ENCODE peak calls at places on chromosome 17, in seven cellular contexts. T, Z, Q, J, N, W and A are unnamed samples.

GRCh38 chr17:40859536-40859935 is 7.5 kb downstream of the KRT12 start:
- DNase-seq in T (no peak), Z (no peak), Q (no peak), J (no peak), N (no peak), W (no peak), A (no peak)

GRCh38 chr17:6241381-6241780 is 171.2 kb downstream of the WSCD1 start:
- DNase-seq in T (no peak), Z (no peak), Q (no peak), J (no peak), N (no peak), W (no peak), A (no peak)

GRCh38 chr17:41504126-41504977 is 1.1 kb downstream of the KRT13 start:
- DNase-seq in T (no peak), Z (no peak), Q (no peak), J (no peak), N (no peak), W (no peak), A (no peak)

GRCh38 chr17:59202320-59202719 is 7.5 kb upstream of the SMG8 start:
- DNase-seq in T (no peak), Z (no peak), Q (no peak), J (no peak), N (no peak), W (no peak), A (no peak)

GRCh38 chr17:45225051-45225700 is 3.5 kb downstream of the FMNL1 start:
- DNase-seq in T (no peak), Z (peak), Q (no peak), J (no peak), N (no peak), W (no peak), A (no peak)

GRCh38 chr17:46738544-46738943 is 79.9 kb downstream of the WNT3 start:
- DNase-seq in T (no peak), Z (no peak), Q (no peak), J (no peak), N (no peak), W (no peak), A (no peak)

GRCh38 chr17:4444782-4445473 is 11.2 kb downstream of the SPNS3 start:
- DNase-seq in T (no peak), Z (no peak), Q (peak), J (no peak), N (no peak), W (peak), A (no peak)

GRCh38 chr17:70654706-70655105 is 485.4 kb downstream of the KCNJ2 start:
- DNase-seq in T (no peak), Z (no peak), Q (peak), J (no peak), N (no peak), W (no peak), A (no peak)

GRCh38 chr17:78748730-78749317 is 33.2 kb downstream of the CYTH1 start:
- DNase-seq in T (no peak), Z (peak), Q (no peak), J (peak), N (no peak), W (peak), A (no peak)

GRCh38 chr17:80774643-80775281 is 216.9 kb upstream of the CHMP6 start:
- DNase-seq in T (no peak), Z (no peak), Q (no peak), J (no peak), N (no peak), W (peak), A (no peak)

GRCh38 chr17:27457731-27458523 is 1.7 kb downstream of the KSR1 start:
- DNase-seq in T (no peak), Z (no peak), Q (peak), J (peak), N (peak), W (no peak), A (peak)

GRCh38 chr17:46722662-46723285 is 95.7 kb downstream of the WNT3 start:
- DNase-seq in T (no peak), Z (no peak), Q (no peak), J (no peak), N (no peak), W (no peak), A (peak)

GRCh38 chr17:40498281-40499084 is 2.9 kb downstream of the TNS4 start:
- DNase-seq in T (no peak), Z (no peak), Q (no peak), J (no peak), N (no peak), W (no peak), A (no peak)

GRCh38 chr17:17387017-17387416 is 83.8 kb downstream of the NT5M start:
- DNase-seq in T (no peak), Z (no peak), Q (no peak), J (no peak), N (no peak), W (no peak), A (no peak)

GRCh38 chr17:38742431-38743308 is 5.5 kb downstream of the PCGF2 start:
- DNase-seq in T (no peak), Z (no peak), Q (peak), J (peak), N (no peak), W (no peak), A (peak)

GRCh38 chr17:65711671-65712276 is 150.3 kb upstream of the AXIN2 start:
- DNase-seq in T (no peak), Z (no peak), Q (no peak), J (no peak), N (no peak), W (no peak), A (no peak)

GRCh38 chr17:34241062-34241461 is 14.0 kb upstream of the CCL2 start:
- DNase-seq in T (no peak), Z (no peak), Q (peak), J (no peak), N (no peak), W (no peak), A (no peak)

GRCh38 chr17:33109331-33110072 is 117.9 kb downstream of the SPACA3 start:
- DNase-seq in T (no peak), Z (no peak), Q (no peak), J (no peak), N (no peak), W (no peak), A (no peak)

GRCh38 chr17:14019186-14019956 is 49.9 kb upstream of the COX10 start:
- DNase-seq in T (no peak), Z (no peak), Q (no peak), J (peak), N (no peak), W (no peak), A (no peak)

GRCh38 chr17:80125656-80126448 is 21.1 kb downstream of the EIF4A3 start:
- DNase-seq in T (no peak), Z (no peak), Q (no peak), J (peak), N (no peak), W (no peak), A (peak)

GRCh38 chr17:35894206-35894605 is 14.0 kb upstream of the CCL5 start:
- DNase-seq in T (no peak), Z (no peak), Q (no peak), J (no peak), N (no peak), W (no peak), A (no peak)

GRCh38 chr17:320809-321385 is 31.7 kb downstream of the RPH3AL start:
- DNase-seq in T (no peak), Z (no peak), Q (no peak), J (no peak), N (peak), W (no peak), A (no peak)

GRCh38 chr17:65406552-65406951 is 154.9 kb downstream of the AXIN2 start:
- DNase-seq in T (no peak), Z (no peak), Q (no peak), J (no peak), N (no peak), W (no peak), A (no peak)

GRCh38 chr17:64281962-64282752 is 19.1 kb upstream of the TEX2 start:
- DNase-seq in T (no peak), Z (no peak), Q (peak), J (peak), N (peak), W (peak), A (peak)

GRCh38 chr17:17120294-17120693 is 78.0 kb downstream of the MPRIP start:
- DNase-seq in T (no peak), Z (no peak), Q (no peak), J (no peak), N (no peak), W (no peak), A (no peak)

GRCh38 chr17:9050801-9051401 is 29.6 kb downstream of the NTN1 start:
- DNase-seq in T (no peak), Z (no peak), Q (no peak), J (no peak), N (no peak), W (no peak), A (no peak)

GRCh38 chr17:16873654-16874035 is 98.3 kb downstream of the TNFRSF13B start:
- DNase-seq in T (peak), Z (no peak), Q (no peak), J (no peak), N (no peak), W (no peak), A (no peak)

GRCh38 chr17:75364078-75364477 is 41.4 kb downstream of the GRB2 start:
- DNase-seq in T (no peak), Z (no peak), Q (no peak), J (peak), N (no peak), W (no peak), A (peak)
- TF ChIP-seq CTCF in T (no peak), Z (no peak), Q (no peak), J (no peak), N (no peak), W (no peak), A (no peak)

DNA sequence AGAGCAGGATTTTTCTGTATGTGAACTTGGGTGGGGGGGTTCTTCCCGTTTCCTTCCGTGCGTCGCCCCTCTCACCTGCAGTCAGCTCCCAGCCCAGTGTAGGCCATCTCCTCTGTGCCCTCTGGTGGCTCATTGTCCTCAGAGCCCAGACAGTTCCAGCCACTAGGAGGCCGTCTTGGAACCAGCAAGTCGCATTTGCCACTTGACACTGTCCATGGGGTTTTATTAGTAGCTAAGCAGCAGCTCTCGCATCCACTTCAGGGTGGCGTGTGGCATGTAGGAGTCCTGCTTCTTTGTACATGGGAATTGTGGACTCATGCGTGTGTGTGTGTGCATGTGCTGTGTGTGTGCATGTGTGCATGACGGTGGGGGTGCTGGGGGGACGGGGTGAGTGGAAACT is 74.0 kb downstream of the SEC14L1 start:
- DNase-seq in T (no peak), Z (no peak), Q (peak), J (peak), N (peak), W (no peak), A (peak)
- TF ChIP-seq CTCF in T (peak), Z (peak), Q (peak), J (peak), N (peak), W (no peak), A (peak)

GRCh38 chr17:82433560-82434215 is 15.3 kb upstream of the OGFOD3 start:
- DNase-seq in T (no peak), Z (no peak), Q (no peak), J (no peak), N (no peak), W (no peak), A (no peak)
- TF ChIP-seq CTCF in T (no peak), Z (no peak), Q (no peak), J (no peak), N (no peak), W (no peak), A (no peak)

GRCh38 chr17:1907216-1907631 is 77.4 kb downstream of the RPA1 start:
- DNase-seq in T (no peak), Z (no peak), Q (no peak), J (no peak), N (no peak), W (no peak), A (no peak)
- TF ChIP-seq CTCF in T (no peak), Z (peak), Q (no peak), J (no peak), N (no peak), W (no peak), A (no peak)

DNA sequence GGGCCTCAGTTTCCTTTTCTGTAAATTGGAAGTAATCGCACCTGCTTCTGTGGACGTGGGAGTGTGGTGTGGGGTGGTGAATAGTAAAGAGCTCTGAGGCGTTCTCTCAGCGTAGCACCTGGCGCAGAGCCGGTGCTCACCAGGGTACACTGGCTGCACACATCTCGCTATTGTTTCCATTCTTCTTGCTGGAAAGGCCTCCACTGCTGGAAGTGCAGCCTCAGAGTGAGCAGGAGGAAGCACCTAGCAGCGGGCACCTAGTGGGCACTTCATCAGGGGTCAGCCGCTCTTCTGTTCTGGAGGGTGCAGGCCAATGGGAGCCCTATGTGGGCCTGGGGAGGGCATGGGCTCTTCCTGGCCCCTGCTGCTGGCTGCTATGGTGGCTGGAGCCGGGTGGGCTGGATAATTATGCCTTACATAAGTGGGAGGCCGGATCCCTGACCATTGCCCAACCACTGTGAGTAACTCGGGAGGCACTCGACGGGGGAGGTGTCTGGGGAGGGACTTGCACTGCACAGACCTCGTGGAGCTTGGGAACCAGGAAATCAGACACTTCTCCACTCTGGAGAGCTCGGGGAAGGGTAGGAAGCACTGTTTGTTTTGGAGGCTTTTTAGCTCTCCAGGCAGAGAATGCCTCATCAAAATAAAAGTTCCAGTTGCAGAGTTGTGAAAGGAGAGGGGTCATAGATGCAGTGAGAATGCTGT is 1.7 kb downstream of the MAP2K3 start:
- DNase-seq in T (no peak), Z (no peak), Q (peak), J (peak), N (peak), W (peak), A (peak)
- TF ChIP-seq CTCF in T (no peak), Z (no peak), Q (no peak), J (no peak), N (no peak), W (no peak), A (no peak)

DNA sequence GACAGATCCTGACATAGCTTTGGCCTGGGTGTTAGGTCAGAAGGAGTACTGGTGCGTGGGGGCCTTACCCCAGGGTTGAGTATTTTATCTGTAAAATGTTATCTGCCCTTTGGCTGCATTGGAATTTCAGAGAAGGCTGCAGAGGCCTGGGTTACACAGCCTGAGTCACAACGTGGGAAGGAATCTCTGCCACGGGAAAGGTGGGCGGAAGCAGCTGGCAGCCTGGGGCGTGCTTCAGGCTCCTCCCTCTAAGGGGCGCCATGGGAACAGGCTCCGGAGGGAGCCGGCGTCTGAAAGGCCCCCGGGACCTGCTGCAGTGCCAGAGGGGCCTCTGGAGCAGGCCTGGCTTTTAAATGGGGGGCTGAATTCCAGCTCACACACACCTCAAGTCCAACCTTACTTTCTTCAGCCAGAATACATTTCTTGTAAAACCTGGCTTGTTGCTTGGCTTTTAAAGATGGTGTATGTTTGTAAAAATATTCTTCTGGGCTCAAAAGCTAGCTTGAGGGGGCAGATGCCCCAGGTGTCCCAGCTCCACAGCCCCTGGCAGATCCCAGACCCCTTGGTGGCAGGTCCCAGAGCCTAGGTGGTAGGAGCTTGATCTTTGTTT is 142.2 kb downstream of the RAB11FIP4 start:
- DNase-seq in T (no peak), Z (no peak), Q (peak), J (peak), N (peak), W (no peak), A (peak)
- TF ChIP-seq CTCF in T (peak), Z (peak), Q (peak), J (peak), N (no peak), W (no peak), A (peak)